ENCODE peak calls at places on chromosomes 7 and 10, in seven cellular contexts. V is Panc1; L is lung; A is ovary; D is testis; H is upper lobe of right lung; S is CD8-positive, alpha-beta T cell. M is an unnamed sample. For H3K9me3, the result is how much of the 10 kb centered on the place peaks cover.

GRCh38 chr7:11910253-11910652 is 78.3 kb upstream of the THSD7A start:
- DNase-seq in V (no peak), L (no peak), A (no peak), D (no peak), H (no peak), S (no peak), M (no peak)

GRCh38 chr7:111159426-111159825 is 68.5 kb downstream of the LRRN3 start:
- DNase-seq in V (no peak), L (no peak), A (no peak), D (no peak), H (no peak), S (no peak), M (no peak)

GRCh38 chr10:43322769-43323168 is 48.7 kb upstream of the FXYD4 start:
- DNase-seq in V (no peak), L (peak), A (peak), D (peak), H (peak), S (peak), M (peak)

GRCh38 chr7:81150951-81151361 is 232.1 kb upstream of the SEMA3C start:
- DNase-seq in V (no peak), L (no peak), A (no peak), D (no peak), H (no peak), S (no peak), M (no peak)

GRCh38 chr10:3780056-3780765 is 4.8 kb downstream of the KLF6 start:
- DNase-seq in V (no peak), L (no peak), A (no peak), D (peak), H (no peak), S (no peak), M (peak)

GRCh38 chr10:80498833-80499671 is 38.6 kb upstream of the SH2D4B start:
- DNase-seq in V (peak), L (peak), A (peak), D (peak), H (peak), S (peak), M (peak)

GRCh38 chr7:45689797-45690761 is 115.9 kb downstream of the ADCY1 start:
- DNase-seq in V (no peak), L (peak), A (no peak), D (peak), H (peak), S (no peak), M (peak)

GRCh38 chr10:98344589-98345038 is 70.4 kb downstream of the PYROXD2 start:
- DNase-seq in V (no peak), L (peak), A (peak), D (peak), H (no peak), S (no peak), M (no peak)

GRCh38 chr10:96130326-96130758 is 245 bp downstream of the ZNF518A start:
- DNase-seq in V (no peak), L (peak), A (peak), D (no peak), H (peak), S (peak), M (peak)

GRCh38 chr7:94069154-94069739 is 65.1 kb upstream of the BET1 start:
- DNase-seq in V (no peak), L (no peak), A (no peak), D (no peak), H (no peak), S (no peak), M (no peak)

GRCh38 chr7:16657656-16658279 is 11.8 kb downstream of the BZW2 start:
- DNase-seq in V (no peak), L (no peak), A (no peak), D (no peak), H (no peak), S (no peak), M (peak)

GRCh38 chr10:128210215-128211063 is 84.2 kb upstream of the MKI67 start:
- DNase-seq in V (no peak), L (peak), A (peak), D (peak), H (peak), S (peak), M (peak)
- TF ChIP-seq CTCF in V (peak), L (no peak), A (no peak), D (peak), H (peak), S (peak), M (peak)

GRCh38 chr7:158507917-158508316 is 79.7 kb downstream of the PTPRN2 start:
- DNase-seq in V (no peak), L (no peak), A (no peak), D (no peak), H (no peak), S (no peak), M (no peak)
- H3K9me3 ChIP-seq in V (under half), L (under half), A (under half), D (under half), H (under half), S (under half), M (half or more)

GRCh38 chr10:77592510-77592909 is 45.1 kb downstream of the KCNMA1 start:
- DNase-seq in V (no peak), L (no peak), A (no peak), D (no peak), H (no peak), S (no peak), M (no peak)
- H3K27ac ChIP-seq in V (peak), L (no peak), A (no peak), D (no peak), H (no peak), S (no peak), M (no peak)

DNA sequence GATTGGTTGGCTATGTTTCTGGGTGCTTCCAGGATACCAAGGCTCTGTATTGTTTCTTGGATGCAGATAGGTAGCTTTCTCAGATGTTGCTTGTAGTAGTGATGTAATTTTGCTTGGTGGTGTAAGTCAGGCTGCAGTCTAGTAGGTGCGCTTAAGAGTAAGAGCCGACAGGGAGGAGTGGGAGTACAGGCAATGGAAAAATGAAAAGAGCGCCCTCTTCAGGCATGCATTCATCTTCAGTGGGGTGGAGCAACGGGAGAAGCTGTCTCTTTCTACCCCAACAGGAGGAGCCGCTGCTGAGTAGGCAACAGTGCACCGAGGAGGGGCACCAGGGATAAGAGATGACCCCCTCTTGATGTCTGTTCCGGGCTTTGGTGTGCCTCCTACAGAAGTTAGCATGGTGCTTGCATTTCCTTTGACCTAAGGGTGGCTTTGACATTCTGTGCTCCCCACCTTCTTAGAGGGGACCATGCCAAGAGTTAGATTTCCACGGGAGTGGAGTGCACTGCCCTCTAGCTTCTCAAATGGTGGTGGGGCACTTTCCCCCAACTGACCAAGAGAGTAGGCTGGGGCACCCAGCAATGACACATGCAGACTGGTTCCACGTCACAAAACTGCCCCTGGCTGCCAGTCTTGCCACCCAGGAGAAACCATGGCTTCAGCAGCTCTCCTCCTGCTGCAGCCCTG is 56.1 kb downstream of the ZNF783 start:
- DNase-seq in V (no peak), L (no peak), A (no peak), D (no peak), H (no peak), S (no peak), M (peak)
- TF ChIP-seq CTCF in V (peak), L (no peak), A (no peak), D (no peak), H (no peak), S (no peak), M (peak)

GRCh38 chr7:5766321-5766761 is 15.1 kb downstream of the RNF216 start:
- DNase-seq in V (no peak), L (no peak), A (no peak), D (no peak), H (no peak), S (no peak), M (no peak)
- H3K9me3 ChIP-seq in V (under half), L (under half), A (under half), D (under half), H (under half), S (under half), M (under half)